ENCODE peak calls at places on chromosomes 3 and 15, in six cellular contexts. L, B, Y, U, O and X are unnamed samples.

GRCh38 chr15:29268706-29269484 is 727 bp downstream of the NSMCE3 start:
- DNase-seq in U (peak; percentile 80), Y (no peak), L (no peak), B (peak; percentile 66), O (peak; percentile 10), X (peak; percentile 68)

GRCh38 chr3:194070634-194071409 is 65.1 kb upstream of the HES1 start:
- DNase-seq in B (peak; percentile 92), O (peak; percentile 93), L (peak; percentile 93), U (peak; percentile 88), Y (peak; percentile 47), X (peak; percentile 92)

GRCh38 chr15:85607842-85608241 is 186.9 kb downstream of the KLHL25 start:
- DNase-seq in B (no peak), U (no peak), L (no peak), Y (no peak), O (no peak), X (no peak)

GRCh38 chr3:144107923-144108322 is 136.3 kb downstream of the DIPK2A start:
- DNase-seq in B (no peak), U (no peak), O (no peak), Y (no peak), L (no peak), X (no peak)

GRCh38 chr3:176933704-176934103 is 263.6 kb downstream of the TBL1XR1 start:
- DNase-seq in O (no peak), B (no peak), U (no peak), Y (peak; percentile 31), L (no peak), X (no peak)

GRCh38 chr15:52485290-52485689 is 43.4 kb downstream of the MYO5A start:
- DNase-seq in B (no peak), Y (no peak), L (no peak), O (no peak), U (no peak), X (no peak)

GRCh38 chr15:38202356-38202755 is 50.3 kb upstream of the SPRED1 start:
- DNase-seq in Y (no peak), B (peak; percentile 50), O (no peak), L (no peak), U (no peak), X (no peak)

GRCh38 chr3:99498544-99499234 is 139.7 kb upstream of the COL8A1 start:
- DNase-seq in L (no peak), O (no peak), Y (no peak), B (no peak), U (no peak), X (no peak)

GRCh38 chr3:65935724-65936123 is 103.0 kb downstream of the MAGI1 start:
- DNase-seq in B (no peak), U (no peak), Y (no peak), O (no peak), L (no peak), X (no peak)

DNA sequence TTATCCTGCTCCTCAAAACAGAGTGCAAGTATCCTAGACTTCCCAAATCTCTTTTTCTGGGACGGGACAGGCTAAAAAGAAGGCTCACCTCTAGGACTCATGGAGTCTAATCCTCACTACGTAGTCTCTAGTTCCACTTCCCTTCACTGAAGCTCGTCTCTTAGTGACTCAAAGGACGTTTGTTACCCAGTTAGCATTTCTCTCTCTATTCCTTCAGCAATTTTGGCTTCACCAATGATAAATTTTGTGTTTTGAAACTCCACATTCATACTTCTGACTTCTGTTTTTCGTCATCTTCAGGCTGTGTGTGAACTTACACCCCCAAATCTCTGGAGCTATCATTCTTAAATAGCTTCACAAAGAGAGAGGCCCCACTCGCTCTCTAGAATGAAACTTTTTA is 627.1 kb downstream of the NAALADL2 start:
- DNase-seq in L (no peak), U (no peak), O (no peak), B (no peak), Y (no peak), X (no peak)
- H3K4me1 ChIP-seq in L (no peaks in the 10 kb centered on the region), U (no peaks in the 10 kb centered on the region), O (no peaks in the 10 kb centered on the region), B (no peaks in the 10 kb centered on the region), Y (no peaks in the 10 kb centered on the region), X (no peaks in the 10 kb centered on the region)

GRCh38 chr3:127761101-127761802 is 61.1 kb downstream of the MGLL start:
- DNase-seq in Y (no peak), O (no peak), L (no peak), U (no peak), B (no peak), X (peak; percentile 80)
- TF ChIP-seq CTCF in Y (no peak), O (no peak), L (no peak), U (no peak), B (no peak), X (peak; percentile 27)

GRCh38 chr3:42660898-42661297 is 7.4 kb downstream of the ZBTB47 start:
- DNase-seq in L (no peak), U (no peak), B (no peak), Y (peak; percentile 61), O (no peak), X (no peak)
- H3K27ac ChIP-seq in L (no peak overlapping the region), U (peak overlapping the region; percentile 27), B (no peak overlapping the region), Y (no peak overlapping the region), O (no peak overlapping the region), X (no peak overlapping the region)

DNA sequence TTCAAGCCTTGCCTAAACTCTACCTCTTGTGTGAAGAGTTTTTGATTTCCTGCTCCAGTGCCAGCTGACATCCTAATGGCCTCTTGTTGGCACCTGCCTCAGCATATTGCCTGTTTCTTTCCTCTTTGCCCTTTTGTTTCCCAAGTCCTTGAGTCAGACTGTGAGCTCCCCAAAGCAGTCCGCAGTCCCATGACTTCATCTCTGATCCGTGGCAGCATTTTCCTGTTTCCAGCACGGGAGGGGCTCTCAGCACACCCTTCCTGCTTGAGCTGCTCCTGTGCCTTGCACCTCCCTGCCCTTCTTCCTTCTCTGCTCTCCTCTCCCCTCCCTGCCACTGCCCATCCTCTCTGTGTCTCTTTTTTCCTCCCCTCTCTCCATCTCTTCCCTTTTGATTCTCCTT is 179.6 kb downstream of the EPHB1 start:
- DNase-seq in Y (no peak), U (no peak), O (no peak), B (no peak), L (no peak), X (no peak)
- H3K4me1 ChIP-seq in Y (no peaks in the 10 kb centered on the region), U (no peaks in the 10 kb centered on the region), O (no peaks in the 10 kb centered on the region), B (no peaks in the 10 kb centered on the region), L (no peaks in the 10 kb centered on the region), X (no peaks in the 10 kb centered on the region)